ENCODE peak calls at places on chromosomes 6 and 20, in six cellular contexts. U, A, E, G, X and I are unnamed samples.

GRCh38 chr6:47407295-47408281 is 70.0 kb upstream of the CD2AP start:
- DNase-seq in U (no peak), A (no peak), E (no peak), G (peak; percentile 40), X (no peak), I (no peak)

GRCh38 chr20:60477958-60478357 is 519.7 kb downstream of the CDH26 start:
- DNase-seq in U (no peak), A (no peak), E (no peak), G (no peak), X (no peak), I (no peak)

GRCh38 chr6:2839195-2839981 is 2.3 kb downstream of the SERPINB1 start:
- DNase-seq in U (peak; percentile 68), A (no peak), E (no peak), G (peak; percentile 78), X (no peak), I (peak; percentile 80)

GRCh38 chr6:97705568-97705967 is 422.6 kb upstream of the MMS22L start:
- DNase-seq in U (peak; percentile 11), A (no peak), E (no peak), G (peak; percentile 23), X (peak; percentile 3), I (peak; percentile 14)

GRCh38 chr20:18443841-18444240 is 23.0 kb downstream of the DZANK1 start:
- DNase-seq in U (peak; percentile 1), A (no peak), E (no peak), G (peak; percentile 35), X (no peak), I (peak; percentile 8)

GRCh38 chr6:105746130-105746505 is 340.0 kb upstream of the PRDM1 start:
- DNase-seq in U (no peak), A (no peak), E (no peak), G (no peak), X (no peak), I (no peak)

GRCh38 chr6:138293996-138294395 is 75.7 kb upstream of the PBOV1 start:
- DNase-seq in U (no peak), A (no peak), E (no peak), G (peak; percentile 63), X (no peak), I (no peak)

GRCh38 chr6:41625442-41625841 is 12.8 kb upstream of the MDFI start:
- DNase-seq in U (no peak), A (peak; percentile 57), E (no peak), G (no peak), X (no peak), I (peak; percentile 93)

GRCh38 chr20:61880706-61881105 is 185.0 kb downstream of the TAF4 start:
- DNase-seq in U (no peak), A (no peak), E (no peak), G (no peak), X (no peak), I (no peak)

GRCh38 chr20:59955131-59955796 is 3.0 kb upstream of the CDH26 start:
- DNase-seq in U (no peak), A (no peak), E (no peak), G (no peak), X (peak; percentile 16), I (no peak)

GRCh38 chr6:47335456-47335855 is 25.8 kb upstream of the TNFRSF21 start:
- DNase-seq in U (no peak), A (no peak), E (no peak), G (no peak), X (peak; percentile 38), I (no peak)

GRCh38 chr6:39920147-39920546 is 14.1 kb downstream of the MOCS1 start:
- DNase-seq in U (no peak), A (no peak), E (no peak), G (no peak), X (no peak), I (no peak)

GRCh38 chr6:166691199-166691598 is 64.1 kb upstream of the RPS6KA2 start:
- DNase-seq in U (peak; percentile 56), A (no peak), E (no peak), G (peak; percentile 82), X (no peak), I (peak; percentile 90)

GRCh38 chr20:14617123-14617522 is 279.7 kb upstream of the FLRT3 start:
- DNase-seq in U (no peak), A (no peak), E (no peak), G (peak; percentile 7), X (no peak), I (no peak)

GRCh38 chr20:14619411-14619810 is 282.0 kb upstream of the FLRT3 start:
- DNase-seq in U (no peak), A (no peak), E (no peak), G (no peak), X (no peak), I (no peak)

DNA sequence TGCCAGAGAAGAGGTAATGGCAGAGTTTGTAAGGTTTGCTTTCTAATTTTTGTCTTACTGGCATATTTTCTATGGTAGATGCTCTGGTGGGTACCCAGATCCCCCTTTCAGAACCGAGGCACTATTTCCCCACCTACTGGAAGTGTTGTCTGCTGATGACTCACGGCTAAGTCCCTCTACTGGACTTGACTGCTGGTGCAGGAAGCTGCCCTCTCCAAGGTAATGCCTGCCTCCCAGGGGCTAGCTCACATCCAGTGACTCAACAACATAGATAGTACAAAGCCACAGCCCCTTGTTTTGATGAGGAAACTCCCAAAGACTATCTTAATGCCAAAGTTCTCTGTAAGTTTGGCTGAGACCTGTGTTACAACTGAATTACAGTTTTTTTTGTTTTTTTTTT is 285.4 kb upstream of the FLRT3 start:
- DNase-seq in U (peak; percentile 7), A (no peak), E (no peak), G (peak; percentile 42), X (peak; percentile 5), I (peak; percentile 87)
- TF ChIP-seq CTCF in U (peak; percentile 7), A (no peak), E (no peak), G (peak; percentile 13), X (no peak), I (peak; percentile 24)

DNA sequence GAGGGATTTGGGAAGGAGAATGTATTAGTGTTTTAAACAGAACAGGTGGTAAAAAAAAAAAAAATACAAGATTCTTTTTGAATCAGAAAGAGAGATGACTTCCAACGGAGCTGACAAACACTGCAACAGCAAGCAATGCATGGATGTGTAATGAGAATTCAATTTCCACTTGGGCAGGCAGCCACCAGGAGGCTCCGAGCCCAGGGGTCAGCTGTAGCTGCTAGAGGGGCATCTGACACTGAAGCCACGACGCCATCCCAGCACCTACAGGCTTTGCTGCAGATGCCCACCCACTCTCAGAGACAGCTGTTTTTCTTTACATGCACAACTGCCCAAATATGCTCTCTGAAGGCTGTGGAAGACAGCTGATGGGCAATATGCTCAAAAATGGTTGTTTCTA is 75.4 kb downstream of the ELOVL5 start:
- DNase-seq in U (no peak), A (no peak), E (no peak), G (no peak), X (no peak), I (no peak)
- TF ChIP-seq CTCF in U (peak; percentile 5), A (no peak), E (no peak), G (peak; percentile 3), X (no peak), I (no peak)

GRCh38 chr6:169668203-169668847 is 33.5 kb downstream of the WDR27 start:
- DNase-seq in U (no peak), A (no peak), E (no peak), G (no peak), X (no peak), I (no peak)

GRCh38 chr6:169664227-169664626 is 37.6 kb downstream of the WDR27 start:
- DNase-seq in U (no peak), A (no peak), E (no peak), G (no peak), X (no peak), I (no peak)

GRCh38 chr6:169665289-169665688 is 36.5 kb downstream of the WDR27 start:
- DNase-seq in U (no peak), A (no peak), E (no peak), G (no peak), X (no peak), I (no peak)

GRCh38 chr6:169667716-169668115 is 34.1 kb downstream of the WDR27 start:
- DNase-seq in U (no peak), A (no peak), E (no peak), G (no peak), X (no peak), I (no peak)

GRCh38 chr6:169666441-169666840 is 35.4 kb downstream of the WDR27 start:
- DNase-seq in U (no peak), A (no peak), E (no peak), G (no peak), X (no peak), I (no peak)
- TF ChIP-seq CTCF in U (no peak), A (no peak), E (no peak), G (no peak), X (no peak), I (no peak)

DNA sequence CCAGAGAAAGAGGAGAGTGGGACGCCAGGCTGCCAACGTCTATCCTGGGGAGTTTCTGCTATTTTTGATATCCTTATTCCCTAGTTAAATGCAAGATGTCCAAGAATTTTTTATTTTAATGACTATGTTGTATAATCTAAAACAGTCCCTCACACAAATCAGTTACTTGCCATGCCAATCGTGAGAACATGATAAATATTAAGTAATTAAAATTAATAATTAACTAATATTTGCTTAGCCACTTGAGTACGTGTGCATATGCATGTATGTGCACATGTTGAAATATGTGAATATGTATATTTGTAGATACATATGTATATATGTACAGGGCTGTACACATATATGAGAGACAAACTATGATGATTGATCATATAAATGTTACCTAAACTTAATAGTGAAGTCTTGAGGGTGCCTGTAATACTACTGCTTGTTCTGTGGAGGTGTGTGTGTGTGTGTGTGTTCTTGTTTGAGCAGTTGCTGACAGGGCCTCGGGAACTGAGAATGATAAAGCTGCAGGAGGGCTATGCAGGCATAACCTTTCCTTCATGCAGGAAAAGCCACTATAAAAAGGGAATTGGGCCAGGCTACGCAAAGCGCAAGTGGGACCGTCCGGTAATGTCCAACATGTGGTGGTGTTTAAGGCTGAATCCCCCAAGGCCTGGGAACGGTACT is 148.2 kb upstream of the TBX18 start:
- DNase-seq in U (no peak), A (no peak), E (no peak), G (no peak), X (no peak), I (no peak)
- TF ChIP-seq CTCF in U (no peak), A (no peak), E (no peak), G (no peak), X (no peak), I (no peak)

GRCh38 chr6:85252085-85252484 is 197.8 kb upstream of the NT5E start:
- DNase-seq in U (no peak), A (no peak), E (no peak), G (no peak), X (no peak), I (no peak)
- TF ChIP-seq CTCF in U (no peak), A (no peak), E (no peak), G (no peak), X (no peak), I (no peak)

DNA sequence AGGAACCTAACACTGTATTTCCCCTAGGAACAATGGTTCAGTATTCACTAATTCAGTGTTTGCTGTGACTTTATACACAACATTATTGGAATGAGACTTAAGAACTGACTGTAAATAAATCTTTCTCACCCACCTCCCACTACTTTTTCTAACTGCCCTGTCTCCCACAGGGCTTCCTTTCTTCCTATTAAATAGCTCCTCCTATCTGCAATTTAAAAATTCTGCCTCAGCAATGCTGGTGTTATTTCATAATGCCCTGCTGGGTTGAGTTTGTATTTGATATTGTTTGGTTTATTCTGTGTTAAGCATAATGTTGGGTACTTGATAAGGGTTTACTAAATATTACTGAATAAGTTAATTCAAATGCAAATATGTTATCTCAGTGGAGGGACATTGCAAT is 573.1 kb upstream of the RNF217 start:
- DNase-seq in U (no peak), A (no peak), E (no peak), G (no peak), X (no peak), I (peak; percentile 9)
- TF ChIP-seq CTCF in U (no peak), A (no peak), E (no peak), G (no peak), X (no peak), I (no peak)